ENCODE peak calls at places on chromosomes 1 and 21, in nine cellular contexts. E is heart left ventricle; J is pancreas; M is heart right ventricle; V is body of pancreas; D is aorta; F is left lung; Q is CD8-positive, alpha-beta T cell; B is IMR-90. X is an unnamed sample.

GRCh38 chr1:36565576-36566501 is 83.1 kb upstream of the CSF3R start:
- DNase-seq in E (no peak), J (no peak), M (no peak), V (no peak), D (no peak), F (no peak), Q (no peak), B (no peak), X (no peak)

GRCh38 chr1:82950606-82951200 is 1048.2 kb downstream of the TTLL7 start:
- DNase-seq in E (no peak), J (no peak), M (no peak), V (no peak), D (no peak), F (no peak), Q (no peak), B (no peak), X (no peak)

GRCh38 chr1:194487172-194487571 is 1300.8 kb upstream of the B3GALT2 start:
- DNase-seq in E (no peak), J (no peak), M (no peak), V (no peak), D (no peak), F (no peak), Q (no peak), B (no peak), X (no peak)

GRCh38 chr21:46079357-46080170 is 18.3 kb upstream of the COL6A2 start:
- DNase-seq in E (no peak), J (no peak), M (peak; percentile 36), V (peak; percentile 9), D (peak; percentile 73), F (peak; percentile 33), Q (no peak), B (peak; percentile 96), X (no peak)

GRCh38 chr1:230163205-230163604 is 96.2 kb downstream of the GALNT2 start:
- DNase-seq in E (peak; percentile 22), J (no peak), M (no peak), V (no peak), D (no peak), F (no peak), Q (no peak), B (peak; percentile 87), X (no peak)

GRCh38 chr1:234970731-234971476 is 157.7 kb downstream of the TOMM20 start:
- DNase-seq in E (peak; percentile 74), J (no peak), M (peak; percentile 67), V (peak; percentile 67), D (peak; percentile 91), F (peak; percentile 75), Q (no peak), B (peak; percentile 98), X (peak; percentile 98)

GRCh38 chr1:244207042-244207934 is 156.2 kb downstream of the ZBTB18 start:
- DNase-seq in E (no peak), J (no peak), M (no peak), V (no peak), D (no peak), F (no peak), Q (no peak), B (peak; percentile 57), X (no peak)

GRCh38 chr1:186059752-186060151 is 315.3 kb downstream of the TPR start:
- DNase-seq in E (no peak), J (no peak), M (no peak), V (no peak), D (no peak), F (no peak), Q (no peak), B (no peak), X (no peak)

GRCh38 chr1:33361553-33362262 is 40.8 kb upstream of the A3GALT2 start:
- DNase-seq in E (peak; percentile 32), J (no peak), M (no peak), V (no peak), D (no peak), F (no peak), Q (no peak), B (no peak), X (no peak)

GRCh38 chr1:119286587-119287181 is 81.9 kb upstream of the HAO2 start:
- DNase-seq in E (no peak), J (no peak), M (no peak), V (no peak), D (no peak), F (no peak), Q (no peak), B (peak; percentile 4), X (peak; percentile 49)

GRCh38 chr1:111062624-111063023 is 77.3 kb downstream of the DRAM2 start:
- DNase-seq in E (no peak), J (no peak), M (no peak), V (no peak), D (no peak), F (no peak), Q (no peak), B (no peak), X (no peak)

GRCh38 chr1:241276391-241276790 is 80.6 kb downstream of the RGS7 start:
- DNase-seq in E (no peak), J (no peak), M (no peak), V (no peak), D (no peak), F (no peak), Q (no peak), B (no peak), X (no peak)

GRCh38 chr21:41733951-41734689 is 32.7 kb downstream of the RIPK4 start:
- DNase-seq in E (no peak), J (no peak), M (no peak), V (no peak), D (no peak), F (no peak), Q (no peak), B (no peak), X (no peak)
- H3K9me3 ChIP-seq in E (peaks cover 30% of the 10 kb centered on the region), J (no peaks in the 10 kb centered on the region), M (peaks cover 17% of the 10 kb centered on the region), V (no peaks in the 10 kb centered on the region), D (peaks cover 3% of the 10 kb centered on the region), F (no peaks in the 10 kb centered on the region), Q (no peaks in the 10 kb centered on the region), B (peaks cover 10% of the 10 kb centered on the region), X (no peaks in the 10 kb centered on the region)

GRCh38 chr1:177648138-177648537 is 321.7 kb downstream of the SEC16B start:
- DNase-seq in E (no peak), J (no peak), M (no peak), V (no peak), D (no peak), F (no peak), Q (no peak), B (no peak), X (no peak)

GRCh38 chr1:177650947-177651346 is 318.9 kb downstream of the SEC16B start:
- DNase-seq in E (no peak), J (peak; percentile 21), M (no peak), V (peak; percentile 13), D (no peak), F (no peak), Q (no peak), B (no peak), X (no peak)

GRCh38 chr1:177646757-177647730 is 322.8 kb downstream of the SEC16B start:
- DNase-seq in E (no peak), J (no peak), M (no peak), V (no peak), D (no peak), F (no peak), Q (no peak), B (no peak), X (no peak)

GRCh38 chr1:177640687-177641086 is 329.2 kb downstream of the SEC16B start:
- DNase-seq in E (no peak), J (no peak), M (no peak), V (no peak), D (no peak), F (no peak), Q (no peak), B (no peak), X (no peak)

GRCh38 chr1:177645491-177645890 is 324.4 kb downstream of the SEC16B start:
- DNase-seq in E (no peak), J (no peak), M (no peak), V (no peak), D (no peak), F (no peak), Q (no peak), B (no peak), X (no peak)
- H3K4me3 ChIP-seq in E (no peak overlapping the region), J (no peak overlapping the region), M (no peak overlapping the region), V (no peak overlapping the region), D (no peak overlapping the region), F (no peak overlapping the region), Q (no peak overlapping the region), B (no peak overlapping the region), X (no peak overlapping the region)

GRCh38 chr1:23356451-23356850 is 12.4 kb upstream of the HNRNPR start:
- DNase-seq in E (no peak), J (no peak), M (no peak), V (no peak), D (no peak), F (no peak), Q (no peak), B (no peak), X (no peak)

GRCh38 chr1:23354260-23354659 is 10.2 kb upstream of the HNRNPR start:
- DNase-seq in E (no peak), J (no peak), M (no peak), V (no peak), D (no peak), F (no peak), Q (no peak), B (no peak), X (no peak)

GRCh38 chr1:23362218-23362713 is 7.4 kb downstream of the ZNF436 start:
- DNase-seq in E (no peak), J (no peak), M (no peak), V (no peak), D (no peak), F (no peak), Q (no peak), B (no peak), X (no peak)

GRCh38 chr1:23357112-23357908 is 12.3 kb downstream of the ZNF436 start:
- DNase-seq in E (peak; percentile 26), J (no peak), M (no peak), V (no peak), D (no peak), F (no peak), Q (no peak), B (no peak), X (no peak)

DNA sequence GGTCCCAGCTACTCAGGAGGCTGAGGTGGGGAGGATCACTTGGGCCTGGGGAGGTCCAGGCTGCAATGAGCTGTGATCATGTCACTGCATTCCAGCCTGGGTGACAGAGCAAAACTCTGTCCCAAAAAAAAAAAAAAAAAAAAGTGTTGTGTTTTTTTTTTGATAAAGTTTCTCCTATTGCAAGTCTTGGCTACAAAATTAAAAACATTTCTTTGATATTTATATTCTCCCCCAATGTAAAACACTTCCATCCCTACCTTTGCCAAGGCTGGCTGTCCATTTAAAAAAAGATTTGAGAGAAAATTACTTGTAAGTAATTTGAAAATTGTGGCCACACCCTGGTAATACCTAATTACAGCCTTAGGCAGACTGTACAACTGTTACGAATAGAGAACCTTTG is 11.3 kb downstream of the ZNF436 start:
- DNase-seq in E (no peak), J (no peak), M (no peak), V (no peak), D (no peak), F (no peak), Q (no peak), B (no peak), X (no peak)
- H3K9me3 ChIP-seq in E (peaks cover 55% of the 10 kb centered on the region), J (peaks cover 4% of the 10 kb centered on the region), M (peaks cover 51% of the 10 kb centered on the region), V (no peaks in the 10 kb centered on the region), D (peaks cover 12% of the 10 kb centered on the region), F (peaks cover 17% of the 10 kb centered on the region), Q (peaks cover 31% of the 10 kb centered on the region), B (peaks cover 37% of the 10 kb centered on the region), X (peaks cover 39% of the 10 kb centered on the region)

DNA sequence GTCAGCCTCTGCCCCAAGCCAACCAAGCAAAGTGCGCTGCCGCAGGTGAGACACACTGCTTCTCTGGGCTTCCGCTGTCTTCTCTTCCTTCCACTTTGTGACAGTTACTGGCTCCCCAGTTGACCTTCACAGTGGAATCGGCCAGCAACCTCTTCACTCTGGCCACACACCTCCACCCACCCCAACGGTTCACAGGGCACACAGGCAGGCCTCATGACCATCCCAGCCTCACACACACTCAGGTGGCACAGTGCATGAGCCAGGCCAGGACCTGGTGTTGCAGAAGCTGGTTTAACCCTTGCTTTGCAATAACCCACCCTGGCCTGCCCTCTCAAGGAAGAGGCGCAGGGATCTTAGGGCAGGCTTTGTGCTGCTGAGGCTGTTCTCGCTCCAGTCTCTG is 69.2 kb downstream of the SSBP3 start:
- DNase-seq in E (no peak), J (no peak), M (no peak), V (no peak), D (no peak), F (no peak), Q (no peak), B (no peak), X (no peak)
- H3K4me3 ChIP-seq in E (no peak overlapping the region), J (no peak overlapping the region), M (no peak overlapping the region), V (no peak overlapping the region), D (no peak overlapping the region), F (no peak overlapping the region), Q (no peak overlapping the region), B (no peak overlapping the region), X (no peak overlapping the region)

X was measured in SJCRH30.